ENCODE peak calls at places on chromosomes 16 and 17, in four cellular contexts. Q is GM12878, D is HCT116, X is HEK293T. J is an unnamed sample.

GRCh38 chr16:56348168-56349085 is 76.9 kb downstream of the AMFR start:
- DNase-seq in Q (no peak), D (no peak), X (no peak), J (no peak)

GRCh38 chr17:48498168-48498840 is 32.5 kb downstream of the HOXB1 start:
- DNase-seq in Q (no peak), D (no peak), X (no peak), J (no peak)

GRCh38 chr17:64974750-64975317 is 55.6 kb upstream of the LRRC37A3 start:
- DNase-seq in Q (no peak), D (no peak), X (no peak), J (no peak)

GRCh38 chr16:22624038-22624656 is 113.5 kb downstream of the NPIPB5 start:
- DNase-seq in Q (no peak), D (no peak), X (no peak), J (no peak)

GRCh38 chr17:68697850-68698313 is 96.7 kb upstream of the FAM20A start:
- DNase-seq in Q (no peak), D (no peak), X (no peak), J (no peak)

GRCh38 chr16:19113577-19114358 is at the start of gene ITPRIPL2:
- DNase-seq in Q (no peak), D (peak; percentile 79), X (peak; percentile 73), J (peak; percentile 58)

GRCh38 chr16:17369441-17369951 is 101.3 kb downstream of the XYLT1 start:
- DNase-seq in Q (peak; percentile 53), D (no peak), X (no peak), J (no peak)

GRCh38 chr16:54236761-54237160 is 49.8 kb downstream of the IRX3 start:
- DNase-seq in Q (no peak), D (no peak), X (no peak), J (no peak)

GRCh38 chr17:78724544-78724943 is 57.5 kb downstream of the CYTH1 start:
- DNase-seq in Q (no peak), D (no peak), X (no peak), J (no peak)

GRCh38 chr17:7014995-7015586 is 2.7 kb downstream of the RNASEK start:
- DNase-seq in Q (peak; percentile 54), D (no peak), X (no peak), J (no peak)

GRCh38 chr16:9311303-9311954 is 220.0 kb downstream of the HAPSTR1 start:
- DNase-seq in Q (no peak), D (no peak), X (no peak), J (peak; percentile 55)

GRCh38 chr17:81927145-81927652 is 336 bp downstream of the MAFG start:
- DNase-seq in Q (no peak), D (no peak), X (no peak), J (no peak)

GRCh38 chr16:10256855-10257641 is 74.8 kb upstream of the GRIN2A start:
- DNase-seq in Q (peak; percentile 49), D (no peak), X (peak; percentile 75), J (peak; percentile 66)

GRCh38 chr16:15749985-15750384 is 99.9 kb downstream of the NDE1 start:
- DNase-seq in Q (no peak), D (no peak), X (no peak), J (no peak)

GRCh38 chr17:79835953-79836951 is 3.0 kb downstream of the CBX4 start:
- DNase-seq in Q (no peak), D (peak; percentile 42), X (no peak), J (peak; percentile 97)

GRCh38 chr17:42424991-42425610 is 2.0 kb upstream of the CAVIN1 start:
- DNase-seq in Q (no peak), D (no peak), X (peak; percentile 3), J (no peak)

GRCh38 chr16:89689142-89689541 is 2.7 kb downstream of the CDK10 start:
- DNase-seq in Q (no peak), D (no peak), X (no peak), J (no peak)

GRCh38 chr17:50931003-50931878 is 65.1 kb upstream of the TOB1 start:
- DNase-seq in Q (no peak), D (no peak), X (peak; percentile 74), J (peak; percentile 74)

GRCh38 chr17:27218719-27219488 is 75.0 kb upstream of the WSB1 start:
- DNase-seq in Q (peak; percentile 77), D (no peak), X (no peak), J (no peak)

GRCh38 chr16:85542548-85542927 is 70.6 kb upstream of the GSE1 start:
- DNase-seq in Q (no peak), D (no peak), X (no peak), J (no peak)

GRCh38 chr16:47311738-47312505 is 148.9 kb downstream of the ITFG1 start:
- DNase-seq in Q (no peak), D (peak; percentile 6), X (no peak), J (peak; percentile 30)

DNA sequence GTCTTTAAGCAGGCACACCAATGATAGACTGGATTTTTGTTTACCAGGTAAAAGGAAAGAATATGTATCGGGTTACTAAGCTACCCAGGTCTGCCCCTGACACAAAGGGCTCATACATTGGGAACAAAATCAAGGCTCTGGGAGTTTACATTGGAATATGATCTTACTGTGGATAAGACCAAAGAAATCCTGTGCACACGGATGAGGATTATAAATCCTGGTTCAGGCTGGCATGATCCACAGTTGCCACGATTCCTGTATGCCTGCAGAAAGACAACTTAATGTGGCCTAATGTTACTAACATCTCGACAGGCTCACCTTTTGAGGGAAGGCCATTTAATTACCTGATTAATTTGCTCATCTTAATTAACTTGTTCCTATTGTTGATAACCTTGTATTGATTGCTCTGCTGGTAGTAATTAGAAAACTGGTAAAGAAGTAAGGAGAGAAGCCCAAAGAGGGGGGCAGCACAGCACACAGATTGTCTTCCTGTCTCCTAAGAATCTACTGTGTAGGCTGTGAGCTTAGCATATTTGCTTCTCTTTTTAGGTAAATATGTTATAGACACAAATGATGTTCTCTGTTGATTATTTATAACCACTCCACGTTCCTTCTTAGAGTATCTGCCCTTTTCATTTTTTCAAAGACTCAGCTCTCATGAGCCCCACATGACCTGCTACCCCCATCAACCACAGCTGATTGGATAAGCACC is 51.0 kb upstream of the TOX3 start:
- DNase-seq in Q (no peak), D (no peak), X (no peak), J (no peak)
- TF ChIP-seq SP1 in Q (no peak), D (no peak), X (no peak), J (no peak)

GRCh38 chr16:27717726-27718125 is 167.8 kb downstream of the KATNIP start:
- DNase-seq in Q (no peak), D (no peak), X (no peak), J (no peak)

GRCh38 chr16:27721548-27722265 is 171.8 kb downstream of the KATNIP start:
- DNase-seq in Q (no peak), D (no peak), X (no peak), J (no peak)

GRCh38 chr16:27718767-27719445 is 169.0 kb downstream of the KATNIP start:
- DNase-seq in Q (no peak), D (peak; percentile 40), X (no peak), J (no peak)

GRCh38 chr16:27720731-27721547 is 171.0 kb downstream of the KATNIP start:
- DNase-seq in Q (no peak), D (no peak), X (no peak), J (no peak)

GRCh38 chr16:27718136-27718766 is 168.3 kb downstream of the KATNIP start:
- DNase-seq in Q (no peak), D (no peak), X (no peak), J (no peak)
- TF ChIP-seq SP1 in Q (no peak), D (no peak), X (no peak), J (no peak)

DNA sequence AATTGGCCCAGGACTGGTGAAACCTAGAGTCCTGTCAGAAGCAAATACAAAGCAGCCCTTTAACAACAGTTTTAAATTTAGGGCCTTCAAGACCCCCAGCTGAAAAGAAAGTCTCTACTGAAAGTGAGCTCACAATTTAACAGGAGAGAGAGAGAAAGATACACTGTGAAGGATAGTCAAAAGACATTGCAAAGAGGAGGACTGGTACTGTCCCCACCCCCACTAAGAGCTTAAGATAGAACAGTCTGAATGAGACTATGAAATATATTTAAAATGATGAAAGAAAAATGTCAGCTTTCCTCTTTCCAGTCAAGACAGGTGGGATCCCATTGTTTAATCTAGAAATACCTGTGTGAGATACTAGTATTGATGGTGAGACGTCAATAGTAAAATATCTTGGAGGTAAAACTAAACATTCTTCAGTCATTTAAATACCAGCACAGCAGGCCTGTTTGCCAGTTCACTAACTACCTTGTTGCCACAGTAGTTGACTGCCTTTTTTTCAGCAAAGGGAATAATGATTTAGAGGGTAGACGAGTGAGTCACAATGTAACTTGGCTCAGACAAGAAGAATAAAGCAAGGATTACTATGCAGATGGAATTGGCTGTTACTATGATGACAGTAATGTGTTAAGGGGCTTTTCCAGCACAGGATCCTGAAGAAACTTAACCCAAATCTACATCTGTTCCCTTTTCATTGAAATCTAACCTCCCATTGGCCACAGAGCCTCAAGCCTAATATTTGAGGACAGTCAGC is 47.2 kb upstream of the RASL10B start:
- DNase-seq in Q (no peak), D (no peak), X (no peak), J (no peak)
- TF ChIP-seq SP1 in Q (no peak), D (no peak), X (no peak), J (no peak)

GRCh38 chr16:59126486-59126885 is 392.4 kb upstream of the GOT2 start:
- DNase-seq in Q (no peak), D (no peak), X (no peak), J (no peak)
- TF ChIP-seq SP1 in Q (no peak), D (no peak), X (no peak), J (no peak)

DNA sequence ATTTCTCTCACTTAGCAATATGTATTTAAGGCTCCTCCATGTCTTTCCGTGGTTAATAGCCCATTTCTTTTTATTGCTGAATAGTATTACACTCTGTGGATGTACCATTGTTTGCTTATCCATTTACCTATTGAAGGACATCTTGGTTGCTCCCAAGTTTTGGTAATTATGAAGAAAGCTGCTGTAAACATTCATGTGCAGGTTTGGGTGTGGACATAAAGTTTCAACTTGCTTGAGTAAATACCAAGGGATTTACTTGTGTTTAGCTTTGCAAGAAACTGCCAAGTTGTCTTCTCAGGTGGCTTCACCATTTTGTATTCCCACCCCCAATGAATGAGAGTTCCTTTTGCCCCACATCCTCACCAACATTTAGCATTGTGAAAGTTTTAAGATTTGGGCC is 9.5 kb downstream of the LRRC36 start:
- DNase-seq in Q (no peak), D (no peak), X (no peak), J (no peak)
- TF ChIP-seq SP1 in Q (no peak), D (no peak), X (no peak), J (no peak)

GRCh38 chr16:1193143-1193824 is 31.8 kb downstream of the TPSG1 start:
- DNase-seq in Q (no peak), D (peak; percentile 53), X (no peak), J (no peak)
- TF ChIP-seq SP1 in Q (no peak), D (no peak), X (no peak), J (no peak)

GRCh38 chr16:81242977-81243618 is 4.6 kb downstream of the BCO1 start:
- DNase-seq in Q (no peak), D (no peak), X (no peak), J (no peak)
- TF ChIP-seq SP1 in Q (no peak), D (no peak), X (no peak), J (no peak)